ENCODE peak calls at places on chromosomes 2 and 18, in six cellular contexts. X is left lung, I is lower lobe of right lung, N is heart left ventricle, O is Panc1, Z is body of pancreas. K is an unnamed sample. For H3K27me3 and H3K36me3, the result is how much of the 10 kb centered on the place peaks cover.

GRCh38 chr18:54852780-54853675 is 24.8 kb downstream of the RAB27B start:
- ATAC-seq in Z (no peak), X (no peak), N (no peak), I (no peak), O (no peak), K (no peak)

GRCh38 chr2:42359304-42359749 is 1.7 kb downstream of the COX7A2L start:
- ATAC-seq in I (no peak), X (no peak), Z (no peak), N (no peak), O (no peak), K (no peak)

GRCh38 chr2:111032721-111033532 is 87.8 kb upstream of the BCL2L11 start:
- ATAC-seq in X (peak), Z (peak), I (peak), O (peak), N (peak), K (no peak)

GRCh38 chr18:34121157-34121807 is 103.4 kb downstream of the NOL4 start:
- ATAC-seq in Z (peak), I (peak), X (peak), O (no peak), N (no peak), K (no peak)

GRCh38 chr18:46156124-46156745 is 52.0 kb downstream of the HAUS1 start:
- ATAC-seq in O (no peak), X (no peak), I (no peak), N (no peak), Z (no peak), K (no peak)

GRCh38 chr18:6489977-6490376 is 75.3 kb upstream of the L3MBTL4 start:
- ATAC-seq in I (no peak), O (no peak), N (no peak), Z (no peak), X (no peak), K (no peak)

GRCh38 chr2:157056200-157056676 is 201.3 kb upstream of the GALNT5 start:
- ATAC-seq in X (peak), Z (peak), N (no peak), I (peak), O (no peak), K (peak)

GRCh38 chr2:45275235-45275805 is 266.1 kb upstream of the SIX2 start:
- ATAC-seq in X (peak), Z (peak), I (peak), N (no peak), O (no peak), K (no peak)

GRCh38 chr2:188645982-188646381 is 328.2 kb upstream of the COL3A1 start:
- ATAC-seq in N (no peak), O (no peak), Z (no peak), I (no peak), X (no peak), K (no peak)

GRCh38 chr18:12086249-12086648 is 7.4 kb upstream of the ANKRD62 start:
- ATAC-seq in Z (peak), I (peak), O (peak), X (peak), N (peak), K (no peak)

GRCh38 chr2:33425660-33426059 is 50.8 kb upstream of the RASGRP3 start:
- ATAC-seq in X (no peak), Z (no peak), I (no peak), N (peak), O (peak), K (no peak)

GRCh38 chr2:177679611-177680530 is 287.3 kb downstream of the AGPS start:
- ATAC-seq in Z (no peak), O (no peak), X (no peak), I (no peak), N (peak), K (no peak)

GRCh38 chr2:72778410-72778809 is 47.4 kb downstream of the EXOC6B start:
- ATAC-seq in X (no peak), Z (no peak), I (no peak), O (no peak), N (no peak), K (no peak)

GRCh38 chr2:75389271-75389670 is 171.5 kb downstream of the EVA1A start:
- ATAC-seq in I (no peak), Z (no peak), N (no peak), O (no peak), X (peak), K (no peak)

GRCh38 chr2:184031402-184032147 is 566.8 kb upstream of the ZNF804A start:
- ATAC-seq in X (no peak), Z (peak), O (no peak), N (no peak), I (no peak), K (no peak)

GRCh38 chr2:184032983-184033382 is 565.3 kb upstream of the ZNF804A start:
- ATAC-seq in X (no peak), N (no peak), O (no peak), I (no peak), Z (no peak), K (no peak)

GRCh38 chr2:184030245-184030644 is 568.1 kb upstream of the ZNF804A start:
- ATAC-seq in I (no peak), Z (no peak), X (no peak), N (no peak), O (no peak), K (no peak)

GRCh38 chr2:184026961-184027360 is 571.4 kb upstream of the ZNF804A start:
- ATAC-seq in O (no peak), N (no peak), Z (no peak), X (no peak), I (no peak), K (no peak)

GRCh38 chr2:184030978-184031377 is 567.4 kb upstream of the ZNF804A start:
- ATAC-seq in I (no peak), X (no peak), Z (no peak), O (no peak), N (no peak), K (no peak)
- H3K27me3 ChIP-seq in I (under half), X (under half), Z (under half), O (under half), N (under half), K (under half)

DNA sequence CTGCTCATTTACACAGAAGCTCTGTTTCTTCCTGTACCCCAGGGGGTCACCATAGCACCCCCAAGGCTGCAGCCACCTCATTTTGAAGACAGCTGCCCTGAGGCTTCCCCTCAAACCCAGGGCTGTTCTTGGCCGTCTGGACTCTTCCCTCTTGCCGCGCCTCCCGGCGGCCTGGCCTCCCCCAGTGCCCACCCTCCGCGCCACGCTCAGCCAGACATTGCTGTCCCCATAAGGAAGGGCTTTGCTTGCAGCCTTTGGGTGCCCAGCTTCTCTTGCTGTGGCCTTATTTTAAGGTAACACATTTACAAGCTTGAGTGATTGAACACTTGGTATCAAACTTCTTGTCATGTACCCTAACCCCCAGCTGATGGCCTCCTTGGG is 79.0 kb downstream of the STPG4 start:
- ATAC-seq in N (no peak), I (no peak), X (no peak), O (no peak), Z (no peak), K (no peak)
- H3K36me3 ChIP-seq in N (under half), I (under half), X (under half), O (under half), Z (under half), K (under half)

GRCh38 chr2:191013876-191014652 is at the start of gene STAT1:
- ATAC-seq in I (peak), Z (peak), N (peak), X (peak), O (peak), K (peak)

GRCh38 chr2:191013617-191013875 is 425 bp downstream of the STAT1 start:
- ATAC-seq in Z (no peak), I (no peak), X (no peak), O (no peak), N (no peak), K (no peak)

GRCh38 chr2:191015229-191015628 is 1.3 kb upstream of the STAT1 start:
- ATAC-seq in O (no peak), N (no peak), Z (no peak), I (no peak), X (no peak), K (no peak)

GRCh38 chr2:191015831-191016230 is 1.9 kb upstream of the STAT1 start:
- ATAC-seq in Z (no peak), N (no peak), I (no peak), X (no peak), O (no peak), K (no peak)

DNA sequence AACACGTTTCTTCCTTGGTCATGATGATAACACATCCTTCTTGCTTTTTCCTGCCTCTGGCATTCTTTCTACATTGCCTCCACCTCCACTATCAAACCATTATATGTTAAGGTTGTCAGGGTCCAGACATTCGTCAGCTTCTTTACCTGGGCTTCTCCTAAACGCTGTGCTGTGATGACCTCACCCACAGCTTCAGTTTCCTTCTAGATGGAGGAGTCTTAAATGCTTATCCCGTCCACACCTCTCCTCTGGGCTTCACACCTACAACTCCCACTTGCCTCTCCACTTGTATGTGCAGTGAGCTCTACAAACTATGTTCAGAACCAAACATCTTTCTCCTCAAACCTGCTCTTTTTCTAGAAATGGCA is 666 bp upstream of the STAT1 start:
- ATAC-seq in Z (no peak), X (no peak), I (no peak), N (no peak), O (peak), K (no peak)
- H3K27me3 ChIP-seq in Z (under half), X (under half), I (under half), N (under half), O (under half), K (under half)

DNA sequence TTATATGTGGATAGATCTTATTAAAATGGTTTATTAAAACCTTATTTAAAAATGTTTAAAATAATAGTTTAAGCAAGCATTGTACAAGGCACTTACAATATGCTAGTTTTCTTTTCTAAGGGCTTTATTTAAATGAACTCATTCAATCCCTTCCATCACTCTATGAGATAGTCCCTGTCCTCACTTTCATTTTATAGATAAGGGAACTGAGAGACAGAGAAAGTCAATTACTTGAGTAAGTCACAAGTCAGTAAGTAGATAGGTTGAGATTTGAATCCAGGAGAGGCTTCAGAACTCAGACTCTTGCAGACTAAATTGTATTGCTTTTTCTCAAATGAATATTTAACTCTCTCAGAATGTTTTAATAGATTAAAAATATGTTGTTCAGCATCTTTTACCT is 95.2 kb downstream of the KLHL14 start:
- ATAC-seq in X (no peak), I (no peak), O (no peak), Z (no peak), N (no peak), K (no peak)
- H3K36me3 ChIP-seq in X (under half), I (under half), O (under half), Z (under half), N (under half), K (under half)

DNA sequence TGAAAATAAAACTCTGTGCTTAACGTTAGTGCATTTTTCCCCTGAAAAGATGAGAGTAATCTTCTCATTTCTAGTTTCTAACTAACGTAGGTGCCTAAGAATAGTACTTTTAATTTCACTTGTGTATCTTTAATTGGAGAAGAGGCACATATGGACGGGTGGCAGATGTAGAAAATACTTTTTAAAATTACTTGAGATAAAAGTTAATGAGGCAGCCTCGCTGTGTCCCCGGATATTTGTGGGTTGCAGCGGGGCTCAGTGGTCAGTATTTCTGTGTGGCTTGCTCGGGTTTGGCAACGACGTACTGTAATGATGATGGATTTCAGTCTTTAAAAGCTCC is 6.9 kb downstream of the GATA6 start:
- ATAC-seq in I (no peak), Z (no peak), X (no peak), O (no peak), N (no peak), K (no peak)
- H3K27me3 ChIP-seq in I (under half), Z (under half), X (under half), O (under half), N (under half), K (under half)

DNA sequence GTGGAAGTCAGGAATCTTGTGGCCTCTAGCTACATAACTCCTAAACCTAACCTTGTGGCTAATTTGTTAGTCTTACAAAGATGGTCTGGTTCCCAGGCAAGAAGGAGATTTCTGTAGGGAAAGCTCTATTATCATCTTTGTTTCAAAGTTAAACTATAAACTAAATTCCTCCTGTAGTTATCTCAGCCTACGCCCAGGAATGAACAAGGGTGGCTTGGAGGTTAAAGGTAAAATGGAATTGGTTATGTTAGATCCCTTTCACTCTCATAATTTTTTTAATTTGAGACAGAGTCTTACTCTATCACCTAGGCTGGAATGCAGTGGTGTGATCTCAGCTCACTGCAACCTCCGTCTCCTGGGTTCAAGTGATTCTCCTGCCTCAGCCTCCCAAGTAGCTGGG is 24.6 kb upstream of the PDK1 start:
- ATAC-seq in X (no peak), N (no peak), O (no peak), Z (no peak), I (no peak), K (no peak)
- H3K36me3 ChIP-seq in X (under half), N (under half), O (under half), Z (under half), I (under half), K (under half)

DNA sequence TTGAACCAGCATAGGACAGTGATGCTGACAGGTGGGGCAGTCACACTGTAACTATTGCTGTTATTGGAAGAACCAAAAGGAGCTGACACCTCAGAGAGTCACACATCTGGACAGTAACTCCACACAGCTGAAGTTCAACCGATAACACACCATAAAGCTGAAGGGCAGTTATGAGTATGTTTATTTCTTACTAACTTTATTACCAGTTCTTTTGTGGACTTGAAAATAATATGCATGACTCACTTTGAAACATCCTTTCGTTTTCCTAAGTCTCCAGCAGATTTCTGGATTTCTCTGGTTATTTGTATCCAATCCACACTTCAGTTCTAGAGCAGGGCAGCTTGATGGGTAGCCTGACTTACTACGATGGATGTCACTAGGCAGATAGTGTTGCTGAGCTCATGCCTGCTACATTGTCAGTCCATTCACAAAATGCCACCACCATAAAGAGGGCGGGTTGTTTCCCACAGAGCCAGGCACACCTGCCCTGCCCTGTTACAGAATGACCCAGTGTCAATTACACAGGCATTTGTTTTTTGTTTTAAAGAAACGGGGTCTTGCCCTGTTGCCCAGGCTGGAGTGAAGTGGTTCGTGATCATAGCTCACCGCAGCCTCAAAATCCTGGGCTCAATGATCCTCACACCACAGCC is 8.4 kb upstream of the AGBL5 start:
- ATAC-seq in I (no peak), Z (no peak), O (no peak), X (no peak), N (no peak), K (no peak)
- H3K27me3 ChIP-seq in I (under half), Z (under half), O (under half), X (under half), N (under half), K (under half)

DNA sequence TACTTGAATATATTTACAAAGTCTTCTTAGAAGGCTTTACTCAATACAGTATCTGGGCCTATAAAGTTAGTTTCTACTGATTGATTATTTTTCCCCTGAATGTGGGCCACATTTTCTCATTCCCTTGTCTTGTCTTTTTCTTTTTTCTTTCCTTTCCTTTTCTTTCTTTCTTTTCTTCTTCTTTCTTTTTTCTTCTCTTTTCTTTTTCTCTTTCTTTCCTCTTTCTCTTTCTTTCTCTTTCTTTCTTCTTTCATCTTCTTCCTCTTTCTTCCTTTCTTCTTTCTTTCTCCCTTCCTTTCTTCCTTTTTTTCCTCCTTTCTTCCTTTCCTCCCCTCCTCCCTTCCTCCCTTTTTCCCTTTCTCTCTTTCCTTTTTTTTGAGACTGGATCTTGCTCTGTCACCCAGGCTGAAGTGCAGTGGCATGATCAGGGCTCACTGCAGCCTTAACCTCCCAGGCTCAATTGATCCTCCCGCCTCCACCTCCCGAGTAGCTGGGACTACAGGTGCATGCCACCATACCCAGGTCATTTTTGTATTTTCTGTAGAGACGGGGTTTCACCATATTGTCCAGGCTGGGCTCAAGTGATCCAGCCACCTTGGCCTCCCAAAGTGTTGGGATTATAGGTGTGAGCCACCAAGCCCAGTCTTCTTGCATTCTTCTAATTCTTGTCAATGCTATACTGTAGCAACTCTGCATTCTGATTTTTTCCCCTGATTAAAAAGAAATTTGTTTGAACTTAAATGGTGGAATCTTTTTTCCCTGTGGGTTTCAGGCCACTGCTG is 133.1 kb upstream of the FBXO11 start:
- ATAC-seq in I (no peak), Z (no peak), X (no peak), N (no peak), O (no peak), K (no peak)
- H3K36me3 ChIP-seq in I (under half), Z (under half), X (under half), N (under half), O (under half), K (under half)

GRCh38 chr2:26613241-26614204 is 27.6 kb downstream of the CIB4 start:
- ATAC-seq in O (peak), Z (no peak), X (peak), I (peak), N (peak), K (peak)
- H3K27me3 ChIP-seq in O (under half), Z (under half), X (under half), I (under half), N (under half), K (under half)